ENCODE peak calls at places on chromosomes 7 and 10, in four cellular contexts. E is heart left ventricle, V is gastrocnemius medialis, U is upper lobe of left lung. R is an unnamed sample.

GRCh38 chr10:6595499-6595898 is 15.4 kb upstream of the PRKCQ start:
- ATAC-seq in E (no peak), V (no peak), U (no peak), R (no peak)

GRCh38 chr10:131703527-131703926 is 197.3 kb upstream of the PPP2R2D start:
- ATAC-seq in E (no peak), V (no peak), U (no peak), R (no peak)

GRCh38 chr10:104025524-104025923 is 58.6 kb downstream of the SLK start:
- ATAC-seq in E (no peak), V (no peak), U (no peak), R (no peak)

GRCh38 chr7:130947792-130948580 is 214.0 kb upstream of the KLF14 start:
- ATAC-seq in E (no peak), V (no peak), U (no peak), R (no peak)

GRCh38 chr7:113922049-113922448 is 3.2 kb upstream of the PPP1R3A start:
- ATAC-seq in E (no peak), V (no peak), U (no peak), R (no peak)

GRCh38 chr7:15783971-15784693 is 97.6 kb upstream of the MEOX2 start:
- ATAC-seq in E (peak; percentile 24), V (no peak), U (peak; percentile 65), R (no peak)

GRCh38 chr7:45911311-45911710 is 9.8 kb downstream of the IGFBP3 start:
- ATAC-seq in E (no peak), V (no peak), U (no peak), R (no peak)

GRCh38 chr10:90051053-90051452 is 349.7 kb downstream of the KIF20B start:
- ATAC-seq in E (no peak), V (no peak), U (no peak), R (no peak)

GRCh38 chr10:117313641-117314040 is 61.6 kb downstream of the PDZD8 start:
- ATAC-seq in E (no peak), V (no peak), U (no peak), R (no peak)

GRCh38 chr10:7301039-7301768 is 109.6 kb downstream of the SFMBT2 start:
- ATAC-seq in E (peak; percentile 43), V (no peak), U (no peak), R (no peak)

GRCh38 chr7:94052398-94053180 is 48.4 kb upstream of the BET1 start:
- ATAC-seq in E (no peak), V (no peak), U (no peak), R (no peak)

GRCh38 chr7:134619627-134620331 is 26.9 kb upstream of the BPGM start:
- ATAC-seq in E (no peak), V (no peak), U (peak; percentile 72), R (no peak)

GRCh38 chr7:101120315-101120714 is 6.6 kb upstream of the SERPINE1 start:
- ATAC-seq in E (no peak), V (no peak), U (no peak), R (no peak)

GRCh38 chr7:101124376-101125056 is 2.4 kb upstream of the SERPINE1 start:
- ATAC-seq in E (no peak), V (no peak), U (peak; percentile 2), R (no peak)

GRCh38 chr7:101123703-101124068 is 3.2 kb upstream of the SERPINE1 start:
- ATAC-seq in E (no peak), V (no peak), U (no peak), R (no peak)

GRCh38 chr7:101121996-101122932 is 4.6 kb upstream of the SERPINE1 start:
- ATAC-seq in E (peak; percentile 82), V (peak; percentile 55), U (peak; percentile 82), R (peak; percentile 82)

DNA sequence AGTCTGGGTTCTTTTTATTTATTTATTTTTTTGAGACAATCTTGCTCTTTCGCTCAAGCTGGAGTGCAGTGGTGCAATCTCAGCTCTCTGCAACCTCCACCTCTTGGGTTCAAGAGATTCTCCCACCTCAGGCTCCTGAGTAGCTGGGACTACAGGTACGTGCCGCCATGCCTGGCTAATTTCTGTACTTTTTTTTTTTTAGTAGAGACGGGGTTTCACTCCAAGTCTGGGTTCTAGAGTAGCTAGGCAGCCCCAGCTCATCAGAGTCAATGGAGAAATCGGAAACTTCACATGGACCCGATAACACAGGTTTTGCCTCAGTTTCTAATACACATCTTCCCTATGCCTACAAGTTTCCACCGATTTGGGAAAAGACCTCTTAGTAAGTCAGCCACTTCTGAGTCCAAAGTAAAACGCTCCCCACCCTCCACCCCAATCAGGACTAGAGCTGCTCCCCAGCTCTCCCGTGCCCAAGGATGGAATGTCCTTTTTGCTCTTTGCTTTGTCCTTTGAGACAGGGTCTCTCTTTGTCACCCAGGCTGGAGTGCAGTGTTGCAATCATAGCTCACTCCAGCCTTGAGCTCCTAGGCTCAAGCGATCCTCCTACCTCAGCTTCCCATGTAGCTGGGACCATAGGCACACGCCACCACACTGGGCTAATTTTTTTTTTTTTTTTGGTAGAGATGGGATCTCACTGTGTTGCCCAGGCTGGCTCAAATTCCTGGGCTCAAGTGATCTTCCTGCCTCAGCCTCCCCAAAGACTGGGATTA is 3.8 kb upstream of the SERPINE1 start:
- ATAC-seq in E (no peak), V (no peak), U (no peak), R (no peak)
- TF ChIP-seq POLR2A in E (no peak), V (no peak), U (no peak), R (no peak)

DNA sequence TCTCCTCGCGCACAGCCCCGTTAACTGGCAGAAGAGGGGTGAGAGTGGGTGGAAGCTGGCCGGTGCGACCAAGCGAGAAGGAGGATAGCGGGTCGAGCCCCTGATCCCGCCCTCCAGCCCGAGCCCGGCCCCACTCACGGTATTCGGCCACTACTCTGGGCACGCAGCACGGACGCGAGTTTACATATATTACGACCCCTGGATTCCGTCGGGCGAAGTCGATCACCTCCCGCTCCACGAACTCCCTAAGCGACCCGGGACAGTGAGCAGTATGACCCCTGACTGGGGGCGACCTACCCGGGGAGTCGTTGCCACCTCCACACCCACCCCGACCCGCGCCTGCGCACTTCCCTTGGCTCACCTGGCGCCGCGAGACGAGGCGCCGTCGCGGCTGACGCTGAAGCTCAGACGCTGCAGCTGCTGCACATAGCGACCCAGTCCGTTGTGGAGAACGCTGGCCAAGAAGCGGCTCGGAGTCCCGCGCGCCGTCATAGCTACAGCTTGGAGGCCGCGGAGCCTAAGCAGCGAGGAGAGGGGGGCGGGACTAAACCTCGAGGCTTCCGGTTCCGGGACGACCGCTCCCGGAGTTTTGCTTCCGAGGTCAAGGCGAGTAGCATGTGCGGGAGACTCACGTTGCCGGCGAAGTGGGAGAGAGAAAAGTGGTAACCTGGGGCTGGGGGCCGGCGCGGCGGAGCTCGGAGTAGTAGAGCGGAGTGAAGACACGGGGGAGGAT is at the start of the genes MRPL43 and TWNK:
- ATAC-seq in E (peak; percentile 90), V (peak; percentile 95), U (peak; percentile 94), R (peak; percentile 83)
- TF ChIP-seq POLR2A in E (no peak), V (peak; percentile 43), U (no peak), R (no peak)

GRCh38 chr7:30692882-30693281 is 10.6 kb upstream of the CRHR2 start:
- ATAC-seq in E (no peak), V (no peak), U (no peak), R (no peak)

GRCh38 chr7:30687604-30688003 is 5.3 kb upstream of the CRHR2 start:
- ATAC-seq in E (no peak), V (no peak), U (no peak), R (no peak)

GRCh38 chr7:30690011-30690410 is 7.8 kb upstream of the CRHR2 start:
- ATAC-seq in E (no peak), V (no peak), U (no peak), R (no peak)

GRCh38 chr7:30692438-30692837 is 10.2 kb upstream of the CRHR2 start:
- ATAC-seq in E (no peak), V (no peak), U (no peak), R (no peak)

GRCh38 chr7:30688718-30689221 is 6.5 kb upstream of the CRHR2 start:
- ATAC-seq in E (no peak), V (no peak), U (no peak), R (peak; percentile 14)
- TF ChIP-seq POLR2A in E (no peak), V (no peak), U (no peak), R (no peak)

GRCh38 chr10:14837756-14838581 is at the start of the genes CDNF, HSPA14 and MSANTD7:
- ATAC-seq in E (peak; percentile 99), V (peak; percentile 99), U (peak; percentile 99), R (peak; percentile 98)
- TF ChIP-seq POLR2A in E (peak; percentile 28), V (peak; percentile 93), U (no peak), R (peak; percentile 72)

GRCh38 chr7:102873470-102874165 is 39.2 kb upstream of the LRRC17 start:
- ATAC-seq in E (no peak), V (no peak), U (no peak), R (no peak)

GRCh38 chr7:102874166-102874829 is 38.5 kb upstream of the LRRC17 start:
- ATAC-seq in E (no peak), V (no peak), U (no peak), R (no peak)

GRCh38 chr7:102869195-102869594 is 43.6 kb upstream of the LRRC17 start:
- ATAC-seq in E (no peak), V (no peak), U (no peak), R (no peak)

GRCh38 chr7:102874966-102875365 is 37.8 kb upstream of the LRRC17 start:
- ATAC-seq in E (no peak), V (no peak), U (no peak), R (no peak)

DNA sequence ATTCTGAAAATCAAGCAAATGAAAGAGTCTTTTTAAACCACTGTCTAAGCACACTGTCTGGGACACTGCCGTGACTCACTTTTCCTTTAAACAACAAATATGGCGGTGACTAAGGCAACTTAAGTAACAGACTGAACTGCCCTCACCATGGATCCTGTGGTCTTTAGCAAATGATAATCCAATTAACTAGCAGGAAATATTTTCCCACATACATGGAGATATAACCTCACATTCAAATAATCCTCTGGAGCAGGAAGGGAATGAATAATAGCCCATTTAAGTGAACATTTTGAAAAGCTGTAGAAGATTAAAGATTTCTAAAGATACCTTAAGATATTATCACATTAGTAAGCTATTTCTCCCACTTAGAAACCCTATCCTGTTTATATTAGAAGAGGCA is 40.3 kb upstream of the LRRC17 start:
- ATAC-seq in E (no peak), V (no peak), U (no peak), R (no peak)
- TF ChIP-seq POLR2A in E (no peak), V (no peak), U (no peak), R (no peak)

R was measured in gastroesophageal sphincter.